ENCODE peak calls at places on chromosomes 16 and 17, in eight cellular contexts. A is left ventricle myocardium inferior; V is naive thymus-derived CD4-positive, alpha-beta T cell; C is ovary; I is body of pancreas; T is neuronal stem cell; L is effector memory CD4-positive, alpha-beta T cell; S is NT2/D1. J is an unnamed sample.

GRCh38 chr17:35087731-35088646 is 24.5 kb upstream of the RFFL start:
- DNase-seq in A (peak; percentile 46), V (peak; percentile 32), C (peak; percentile 41), I (peak; percentile 57), T (no peak), L (peak; percentile 21), S (no peak), J (peak; percentile 80)

GRCh38 chr17:75753514-75754377 is 11.2 kb downstream of the GALK1 start:
- DNase-seq in A (peak; percentile 78), V (peak; percentile 81), C (peak; percentile 78), I (peak; percentile 69), T (peak; percentile 63), L (peak; percentile 53), S (no peak), J (peak; percentile 98)

GRCh38 chr16:50297301-50298074 is 31.1 kb downstream of the ADCY7 start:
- DNase-seq in A (no peak), V (no peak), C (no peak), I (no peak), T (no peak), L (no peak), S (no peak), J (peak; percentile 78)

GRCh38 chr16:86502856-86503748 is 7.2 kb upstream of the FOXF1 start:
- DNase-seq in A (no peak), V (no peak), C (no peak), I (no peak), T (no peak), L (no peak), S (no peak), J (peak; percentile 82)

GRCh38 chr17:47621293-47622178 is 28.2 kb upstream of the KPNB1 start:
- DNase-seq in A (no peak), V (no peak), C (peak; percentile 53), I (peak; percentile 37), T (peak; percentile 38), L (no peak), S (peak; percentile 46), J (peak; percentile 77)

GRCh38 chr16:85484337-85485295 is 128.5 kb upstream of the GSE1 start:
- DNase-seq in A (no peak), V (no peak), C (no peak), I (peak; percentile 38), T (no peak), L (no peak), S (no peak), J (no peak)

GRCh38 chr16:67822511-67822910 is 15.8 kb downstream of the TSNAXIP1 start:
- DNase-seq in A (no peak), V (no peak), C (no peak), I (no peak), T (no peak), L (no peak), S (no peak), J (peak; percentile 88)

GRCh38 chr17:57868775-57869598 is 19.1 kb upstream of the MRPS23 start:
- DNase-seq in A (no peak), V (no peak), C (no peak), I (no peak), T (no peak), L (no peak), S (no peak), J (peak; percentile 82)

GRCh38 chr16:76444823-76445222 is 167.6 kb downstream of the CNTNAP4 start:
- DNase-seq in A (no peak), V (no peak), C (no peak), I (no peak), T (no peak), L (no peak), S (no peak), J (no peak)

DNA sequence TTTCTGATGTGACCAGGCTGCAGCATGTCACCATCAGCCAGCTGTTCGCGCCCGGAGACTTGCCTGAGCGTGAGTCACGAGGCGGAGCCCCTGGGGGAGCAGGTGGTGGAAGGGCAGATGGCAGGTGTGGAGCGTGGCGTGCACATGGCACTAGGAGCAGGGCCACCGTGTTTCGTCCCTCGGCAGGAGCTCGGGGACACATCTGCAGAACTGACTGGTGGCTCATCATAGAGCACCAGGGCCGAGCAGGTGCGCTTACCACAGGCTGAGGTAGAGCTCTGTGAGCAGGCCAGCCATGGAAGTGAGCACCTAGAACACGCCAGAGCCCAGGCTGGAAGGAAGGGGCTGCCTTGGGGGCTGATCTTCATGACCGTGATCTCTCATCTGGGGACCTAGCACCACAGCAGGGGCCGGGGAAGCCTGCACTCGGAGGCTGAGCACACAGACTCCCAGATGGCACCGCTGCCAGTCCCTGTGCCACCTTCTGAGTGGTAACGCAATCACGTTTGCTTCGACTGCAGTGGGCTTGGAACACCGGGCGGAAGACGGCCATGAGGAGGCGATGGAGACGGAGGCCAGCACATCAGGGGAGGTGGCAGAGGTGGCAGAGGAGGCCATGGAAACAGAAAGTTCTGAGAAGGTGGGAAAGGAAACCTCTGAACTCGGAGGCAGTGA is 61.8 kb upstream of the ENDOV start:
- DNase-seq in A (no peak), V (no peak), C (no peak), I (no peak), T (no peak), L (no peak), S (no peak), J (peak; percentile 42)
- H3K4me1 ChIP-seq in A (no peaks in the 10 kb centered on the region), V (no peaks in the 10 kb centered on the region), C (no peaks in the 10 kb centered on the region), I (no peaks in the 10 kb centered on the region), T (no peaks in the 10 kb centered on the region), L (no peaks in the 10 kb centered on the region), S (peaks cover 8% of the 10 kb centered on the region), J (no peaks in the 10 kb centered on the region)

GRCh38 chr17:38896373-38896954 is 26.6 kb downstream of the LASP1 start:
- DNase-seq in A (no peak), V (no peak), C (no peak), I (no peak), T (no peak), L (no peak), S (no peak), J (peak; percentile 66)

GRCh38 chr17:38897176-38897575 is 27.3 kb downstream of the LASP1 start:
- DNase-seq in A (peak; percentile 89), V (no peak), C (peak; percentile 39), I (peak; percentile 66), T (no peak), L (no peak), S (no peak), J (peak; percentile 91)

GRCh38 chr17:38898812-38899348 is 26.5 kb upstream of the LASP1NB start:
- DNase-seq in A (no peak), V (peak; percentile 72), C (no peak), I (peak; percentile 42), T (no peak), L (peak; percentile 79), S (no peak), J (peak; percentile 45)

GRCh38 chr17:38898291-38898679 is 27.1 kb upstream of the LASP1NB start:
- DNase-seq in A (no peak), V (no peak), C (no peak), I (no peak), T (no peak), L (no peak), S (no peak), J (peak; percentile 26)

DNA sequence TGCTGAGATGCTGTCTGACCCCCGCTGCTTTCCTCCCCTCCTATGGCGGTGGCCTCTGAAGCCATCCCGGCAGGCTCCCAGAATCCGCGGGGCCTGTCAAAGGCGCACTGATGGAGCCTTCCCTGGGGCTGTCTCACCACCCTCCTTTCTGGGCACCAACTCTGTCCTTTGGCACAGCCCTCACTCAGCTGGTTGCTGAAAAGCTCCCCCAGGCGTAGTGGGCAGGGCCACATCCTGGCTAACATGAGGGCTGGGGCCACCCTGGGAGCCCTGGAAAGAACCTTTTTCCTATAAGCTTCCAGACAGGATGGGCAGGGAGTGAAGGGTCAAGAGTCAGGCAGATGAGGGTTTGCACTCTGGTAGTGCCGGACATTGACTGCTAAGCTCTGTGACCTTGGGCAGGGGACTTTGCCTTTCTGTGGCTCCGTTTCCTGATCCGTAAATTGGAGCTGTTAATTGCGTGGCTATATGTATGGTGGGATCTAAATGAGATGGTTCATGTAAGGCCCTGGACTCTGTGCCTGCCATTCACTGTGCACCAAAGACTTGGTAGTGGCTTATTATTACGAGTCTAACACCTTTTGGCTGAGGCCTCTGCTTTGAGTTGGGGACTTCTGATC is 27.6 kb upstream of the LASP1NB start:
- DNase-seq in A (no peak), V (no peak), C (no peak), I (no peak), T (no peak), L (no peak), S (no peak), J (peak; percentile 74)
- H3K4me1 ChIP-seq in A (peaks cover 98% of the 10 kb centered on the region), V (peaks cover 87% of the 10 kb centered on the region), C (peaks cover 24% of the 10 kb centered on the region), I (peaks cover 42% of the 10 kb centered on the region), T (peaks cover 30% of the 10 kb centered on the region), L (peaks cover 75% of the 10 kb centered on the region), S (peaks cover 44% of the 10 kb centered on the region), J (peaks cover 63% of the 10 kb centered on the region)

GRCh38 chr16:17304124-17304813 is 166.5 kb downstream of the XYLT1 start:
- DNase-seq in A (no peak), V (no peak), C (no peak), I (peak; percentile 91), T (no peak), L (no peak), S (no peak), J (no peak)

GRCh38 chr16:17304814-17305169 is 166.0 kb downstream of the XYLT1 start:
- DNase-seq in A (no peak), V (no peak), C (peak; percentile 22), I (no peak), T (no peak), L (no peak), S (no peak), J (no peak)

GRCh38 chr16:17306745-17307144 is 164.0 kb downstream of the XYLT1 start:
- DNase-seq in A (no peak), V (no peak), C (no peak), I (no peak), T (no peak), L (no peak), S (no peak), J (no peak)

GRCh38 chr16:17307501-17307900 is 163.3 kb downstream of the XYLT1 start:
- DNase-seq in A (no peak), V (no peak), C (no peak), I (no peak), T (no peak), L (no peak), S (no peak), J (no peak)

DNA sequence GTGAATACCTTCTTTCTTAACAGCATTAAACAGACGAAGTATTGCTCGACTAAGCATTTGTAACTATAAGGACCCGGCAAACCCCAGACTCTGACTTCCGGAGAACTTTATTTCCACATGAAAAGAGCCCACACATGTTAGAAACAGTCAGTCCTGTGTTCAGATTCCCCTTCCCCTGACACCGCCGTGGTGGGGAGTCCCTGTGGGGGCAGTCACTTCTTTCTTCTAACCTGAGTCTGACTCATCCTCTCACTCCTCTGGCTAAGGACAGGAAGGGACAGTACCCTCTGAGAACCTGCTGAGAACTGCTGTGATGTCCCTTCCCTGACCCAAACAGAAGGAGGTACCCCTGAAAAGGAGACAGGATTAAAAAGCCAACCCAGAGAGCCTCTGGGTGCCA is 165.1 kb downstream of the XYLT1 start:
- DNase-seq in A (no peak), V (no peak), C (no peak), I (no peak), T (no peak), L (no peak), S (no peak), J (no peak)
- H3K4me1 ChIP-seq in A (peaks cover 11% of the 10 kb centered on the region), V (peaks cover 4% of the 10 kb centered on the region), C (peaks cover 9% of the 10 kb centered on the region), I (peaks cover 71% of the 10 kb centered on the region), T (peaks cover 14% of the 10 kb centered on the region), L (peaks cover 6% of the 10 kb centered on the region), S (peaks cover 8% of the 10 kb centered on the region), J (peaks cover 12% of the 10 kb centered on the region)

DNA sequence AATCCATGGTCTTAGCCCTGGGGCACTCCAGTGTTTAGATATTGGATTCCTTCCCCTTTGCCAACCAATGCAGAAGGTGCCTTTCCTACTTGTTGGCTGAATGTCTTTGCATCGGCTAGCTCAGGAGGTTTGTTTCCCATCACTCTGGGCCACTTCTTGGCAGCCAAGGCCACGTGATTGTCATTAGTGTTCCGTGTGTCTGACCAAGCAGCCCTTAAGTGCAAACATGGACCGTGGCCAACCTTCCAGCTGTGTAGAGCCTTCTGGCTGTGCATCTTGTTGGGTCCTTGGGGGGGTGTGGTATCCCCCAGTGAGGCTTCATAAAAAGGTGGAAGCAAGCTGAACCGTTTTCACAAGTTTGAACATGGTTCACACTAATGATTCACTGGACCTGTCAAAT is 66.0 kb downstream of the GNAO1 start:
- DNase-seq in A (peak; percentile 81), V (no peak), C (peak; percentile 56), I (peak; percentile 65), T (no peak), L (no peak), S (no peak), J (no peak)
- H3K4me1 ChIP-seq in A (peaks cover 90% of the 10 kb centered on the region), V (peaks cover 18% of the 10 kb centered on the region), C (peaks cover 16% of the 10 kb centered on the region), I (no peaks in the 10 kb centered on the region), T (peaks cover 3% of the 10 kb centered on the region), L (peaks cover 14% of the 10 kb centered on the region), S (no peaks in the 10 kb centered on the region), J (no peaks in the 10 kb centered on the region)

J was measured in osteoblast.